ENCODE peak calls at places on chromosome 9, in six cellular contexts. R is adrenal gland, P is PC-3, H is IMR-90, O is DND-41, J is pancreas. B is an unnamed sample.

GRCh38 chr9:99143661-99144060 is 38.7 kb downstream of the TGFBR1 start:
- DNase-seq in R (no peak), P (peak; percentile 4), H (no peak), O (no peak), J (no peak), B (no peak)

GRCh38 chr9:28976684-28977083 is 1403.4 kb upstream of the C9orf72 start:
- DNase-seq in R (no peak), P (no peak), H (no peak), O (no peak), J (no peak), B (no peak)

GRCh38 chr9:136409557-136410455 is 608 bp downstream of the ENTR1 start:
- DNase-seq in R (peak; percentile 74), P (peak; percentile 38), H (peak; percentile 22), O (peak; percentile 38), J (peak; percentile 29), B (peak; percentile 48)

GRCh38 chr9:92706218-92706940 is 36.4 kb upstream of the IPPK start:
- DNase-seq in R (no peak), P (peak; percentile 60), H (no peak), O (peak; percentile 19), J (no peak), B (no peak)

GRCh38 chr9:93118863-93119702 is 15.0 kb downstream of the NINJ1 start:
- DNase-seq in R (peak; percentile 68), P (no peak), H (no peak), O (no peak), J (no peak), B (peak; percentile 28)

GRCh38 chr9:133639613-133640012 is 3.5 kb downstream of the DBH start:
- DNase-seq in R (no peak), P (no peak), H (no peak), O (no peak), J (no peak), B (no peak)

GRCh38 chr9:110835859-110836271 is 167.3 kb downstream of the MUSK start:
- DNase-seq in R (no peak), P (no peak), H (peak; percentile 61), O (no peak), J (no peak), B (no peak)

GRCh38 chr9:109035684-109036423 is 22.6 kb upstream of the CTNNAL1 start:
- DNase-seq in R (peak; percentile 93), P (peak; percentile 86), H (peak; percentile 85), O (no peak), J (peak; percentile 59), B (peak; percentile 61)

GRCh38 chr9:120892748-120893584 is 16.0 kb upstream of the PHF19 start:
- DNase-seq in R (no peak), P (peak; percentile 85), H (peak; percentile 94), O (peak; percentile 80), J (no peak), B (no peak)

GRCh38 chr9:5040730-5041389 is 55.8 kb downstream of the JAK2 start:
- DNase-seq in R (no peak), P (no peak), H (no peak), O (no peak), J (no peak), B (peak; percentile 66)

GRCh38 chr9:114693248-114693895 is 11.4 kb upstream of the TEX48 start:
- DNase-seq in R (no peak), P (no peak), H (no peak), O (no peak), J (no peak), B (no peak)

GRCh38 chr9:132670816-132671371 is 630 bp downstream of the GTF3C4 start:
- DNase-seq in R (no peak), P (peak; percentile 4), H (peak; percentile 13), O (peak; percentile 55), J (peak; percentile 23), B (peak; percentile 39)

GRCh38 chr9:7996558-7996957 is 197.0 kb upstream of the DMAC1 start:
- DNase-seq in R (no peak), P (no peak), H (no peak), O (no peak), J (no peak), B (no peak)

GRCh38 chr9:70539007-70539406 is 124.5 kb upstream of the KLF9 start:
- DNase-seq in R (no peak), P (no peak), H (no peak), O (no peak), J (no peak), B (no peak)

GRCh38 chr9:125513634-125514413 is 193.2 kb downstream of the MAPKAP1 start:
- DNase-seq in R (peak; percentile 86), P (peak; percentile 77), H (peak; percentile 81), O (no peak), J (peak; percentile 74), B (no peak)
- H3K27ac ChIP-seq in R (peak overlapping the region; percentile 82), P (peak overlapping the region; percentile 98), H (peak overlapping the region; percentile 68), O (no peak overlapping the region), J (peak overlapping the region; percentile 22), B (peak overlapping the region; percentile 29)

GRCh38 chr9:86671018-86671417 is 276.3 kb downstream of the GAS1 start:
- DNase-seq in R (no peak), P (no peak), H (no peak), O (no peak), J (no peak), B (no peak)
- H3K27ac ChIP-seq in R (no peak overlapping the region), P (no peak overlapping the region), H (no peak overlapping the region), O (no peak overlapping the region), J (no peak overlapping the region), B (no peak overlapping the region)

GRCh38 chr9:128024761-128025308 is 42.3 kb downstream of the NAIF1 start:
- DNase-seq in R (no peak), P (no peak), H (no peak), O (no peak), J (no peak), B (no peak)

GRCh38 chr9:128025756-128026155 is 41.4 kb downstream of the NAIF1 start:
- DNase-seq in R (no peak), P (no peak), H (no peak), O (no peak), J (no peak), B (no peak)

GRCh38 chr9:128027705-128028104 is 39.4 kb downstream of the NAIF1 start:
- DNase-seq in R (no peak), P (no peak), H (no peak), O (no peak), J (no peak), B (no peak)

GRCh38 chr9:128027166-128027539 is 40.0 kb downstream of the NAIF1 start:
- DNase-seq in R (no peak), P (no peak), H (no peak), O (no peak), J (no peak), B (no peak)

DNA sequence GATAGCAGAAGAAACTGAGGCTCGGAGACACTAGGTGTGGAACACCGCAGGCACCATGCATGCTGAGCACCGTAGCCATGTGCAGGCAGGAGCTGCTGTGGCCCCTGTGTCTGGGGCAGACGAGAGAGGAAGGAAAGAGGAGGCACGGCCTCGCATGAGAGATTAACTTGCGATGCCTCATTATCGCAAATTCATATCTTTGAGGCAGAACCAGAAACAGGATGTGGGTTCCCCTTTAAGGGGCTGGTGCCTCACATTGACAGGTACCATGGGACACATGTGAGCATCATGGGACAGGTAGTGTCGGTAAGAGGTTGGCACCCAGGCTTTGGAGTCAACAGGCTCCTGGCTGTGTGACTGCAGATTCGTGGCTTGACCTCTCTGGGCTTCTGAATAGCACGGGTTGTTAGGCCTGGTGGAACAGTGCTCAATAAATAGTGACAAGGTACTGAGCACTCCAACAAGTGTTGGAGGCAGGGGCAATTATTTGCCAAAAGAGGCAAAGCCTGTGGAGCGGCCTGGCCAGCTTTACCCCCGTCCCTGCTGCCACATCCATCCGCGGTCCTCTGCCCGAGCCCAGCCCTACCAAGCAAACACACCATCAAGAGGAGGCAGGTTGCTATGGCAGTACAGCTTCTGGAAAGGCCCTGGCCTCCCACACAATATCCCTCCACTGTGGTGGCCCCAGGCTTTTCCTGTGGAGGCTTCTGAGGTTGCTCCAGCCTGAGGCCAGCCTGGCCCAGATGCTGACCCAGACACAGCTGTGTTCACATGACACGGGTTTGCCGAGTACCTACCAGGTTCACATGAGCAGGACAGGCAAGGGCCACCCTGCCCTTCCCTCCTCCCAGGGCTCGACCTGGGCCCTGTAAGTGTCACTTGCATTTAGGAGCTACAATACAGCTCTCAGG is 40.6 kb downstream of the NAIF1 start:
- DNase-seq in R (no peak), P (no peak), H (no peak), O (peak; percentile 73), J (no peak), B (no peak)
- H3K27ac ChIP-seq in R (peak overlapping the region; percentile 48), P (no peak overlapping the region), H (no peak overlapping the region), O (peak overlapping the region; percentile 68), J (no peak overlapping the region), B (peak overlapping the region; percentile 15)

DNA sequence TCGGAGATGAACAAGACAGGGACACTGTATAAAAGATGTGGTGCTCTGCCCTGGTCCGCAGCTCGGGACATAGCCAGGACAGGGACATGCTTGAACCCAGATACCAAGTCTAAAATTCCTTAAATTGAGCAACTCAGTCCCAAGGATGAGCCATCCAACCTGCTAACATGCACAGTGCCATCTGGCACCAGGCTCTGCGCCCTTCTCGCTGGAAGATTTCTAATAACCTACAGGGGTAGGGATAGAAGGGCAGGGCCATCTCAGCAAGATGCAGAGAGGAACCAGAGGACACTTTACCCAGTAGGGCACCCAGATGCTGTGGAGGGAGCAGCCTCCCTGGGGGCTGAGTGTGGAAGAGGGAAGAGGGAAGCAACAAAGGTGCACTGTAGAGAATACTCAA is 60.1 kb downstream of the SEMA4D start:
- DNase-seq in R (no peak), P (no peak), H (no peak), O (no peak), J (no peak), B (no peak)
- H3K27ac ChIP-seq in R (no peak overlapping the region), P (no peak overlapping the region), H (no peak overlapping the region), O (no peak overlapping the region), J (no peak overlapping the region), B (no peak overlapping the region)

DNA sequence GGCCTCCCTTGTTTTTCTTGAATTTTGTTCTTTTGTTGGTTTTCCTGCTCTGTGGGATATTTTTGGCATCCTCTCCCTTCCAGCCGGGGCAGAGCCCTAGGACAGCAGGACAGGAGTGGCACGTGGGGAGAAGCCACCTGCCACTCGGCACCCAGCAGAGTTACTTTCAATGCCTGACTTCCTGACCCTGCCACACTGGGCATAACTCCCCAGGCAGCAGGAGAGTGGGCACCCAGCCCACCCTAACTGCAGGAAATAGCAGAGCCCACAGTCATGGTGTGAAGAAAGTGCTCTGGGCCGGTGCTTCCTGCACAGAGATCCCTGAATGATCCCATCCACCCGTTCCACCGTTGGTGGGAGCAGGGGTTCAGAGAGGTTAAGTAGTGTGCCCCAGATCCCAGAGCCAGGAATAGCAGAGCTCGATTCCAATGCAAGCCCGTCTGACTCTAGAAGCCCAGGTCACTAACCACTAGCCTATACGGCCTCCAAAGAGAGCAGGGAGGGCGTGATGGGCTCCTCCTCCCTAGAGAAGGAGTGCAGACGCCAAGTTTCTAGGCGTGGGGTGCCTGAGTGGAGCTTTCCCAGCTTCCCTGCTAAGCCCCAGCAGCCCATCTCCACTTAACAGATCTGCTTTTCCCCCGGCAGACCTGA is 8.2 kb upstream of the NUP214 start:
- DNase-seq in R (no peak), P (no peak), H (no peak), O (no peak), J (no peak), B (no peak)
- H3K27ac ChIP-seq in R (no peak overlapping the region), P (no peak overlapping the region), H (no peak overlapping the region), O (no peak overlapping the region), J (no peak overlapping the region), B (peak overlapping the region; percentile 7)

B was measured in left lung.